ENCODE peak calls at places on chromosome 18, in seven cellular contexts. L, P, M, X, J, B and K are unnamed samples.

GRCh38 chr18:74526478-74526877 is 7.8 kb upstream of the CNDP1 start:
- DNase-seq in L (no peak), P (no peak), M (no peak), X (no peak), J (no peak), B (no peak), K (no peak)

GRCh38 chr18:60838677-60839076 is 466.1 kb upstream of the MC4R start:
- DNase-seq in L (no peak), P (no peak), M (no peak), X (no peak), J (no peak), B (no peak), K (no peak)

GRCh38 chr18:52409732-52410131 is 69.7 kb downstream of the DCC start:
- DNase-seq in L (no peak), P (no peak), M (no peak), X (no peak), J (no peak), B (peak), K (no peak)

GRCh38 chr18:75408554-75409506 is 18.7 kb downstream of the SMIM21 start:
- DNase-seq in L (no peak), P (no peak), M (no peak), X (no peak), J (no peak), B (no peak), K (no peak)

GRCh38 chr18:3848316-3848715 is 398.3 kb downstream of the TGIF1 start:
- DNase-seq in L (no peak), P (no peak), M (no peak), X (no peak), J (no peak), B (no peak), K (no peak)

GRCh38 chr18:13565228-13565627 is 161.1 kb downstream of the FAM210A start:
- DNase-seq in L (no peak), P (peak), M (no peak), X (no peak), J (no peak), B (no peak), K (no peak)

GRCh38 chr18:28158083-28158581 is 18.8 kb downstream of the CDH2 start:
- DNase-seq in L (no peak), P (no peak), M (no peak), X (no peak), J (no peak), B (no peak), K (no peak)

GRCh38 chr18:24991220-24991575 is 360.8 kb downstream of the ZNF521 start:
- DNase-seq in L (no peak), P (no peak), M (no peak), X (no peak), J (no peak), B (no peak), K (no peak)

GRCh38 chr18:50654658-50655550 is 95.0 kb downstream of the MAPK4 start:
- DNase-seq in L (no peak), P (no peak), M (no peak), X (no peak), J (peak), B (no peak), K (no peak)

GRCh38 chr18:67408240-67408639 is 108.3 kb downstream of the DSEL start:
- DNase-seq in L (no peak), P (no peak), M (no peak), X (no peak), J (no peak), B (no peak), K (no peak)

GRCh38 chr18:24497052-24497754 is 36.8 kb downstream of the HRH4 start:
- DNase-seq in L (no peak), P (no peak), M (no peak), X (no peak), J (no peak), B (no peak), K (no peak)

GRCh38 chr18:44988821-44989587 is 308.3 kb downstream of the SETBP1 start:
- DNase-seq in L (no peak), P (no peak), M (no peak), X (no peak), J (no peak), B (no peak), K (no peak)

GRCh38 chr18:7537145-7537544 is 30.0 kb upstream of the PTPRM start:
- DNase-seq in L (no peak), P (no peak), M (no peak), X (no peak), J (no peak), B (no peak), K (no peak)

GRCh38 chr18:12656671-12657047 is 1.2 kb downstream of the SPIRE1 start:
- DNase-seq in L (no peak), P (no peak), M (no peak), X (no peak), J (no peak), B (no peak), K (no peak)

GRCh38 chr18:41131050-41131449 is 824.0 kb upstream of the PIK3C3 start:
- DNase-seq in L (no peak), P (no peak), M (no peak), X (no peak), J (no peak), B (no peak), K (no peak)

GRCh38 chr18:58367425-58368140 is 261.3 kb downstream of the ALPK2 start:
- DNase-seq in L (no peak), P (no peak), M (no peak), X (no peak), J (no peak), B (no peak), K (no peak)
- TF ChIP-seq CTCF in L (no peak), P (no peak), M (no peak), X (no peak), J (no peak), B (no peak), K (no peak)

GRCh38 chr18:54948350-54948837 is 10.9 kb downstream of the CCDC68 start:
- DNase-seq in L (no peak), P (no peak), M (no peak), X (no peak), J (no peak), B (no peak), K (no peak)

GRCh38 chr18:54946149-54946581 is 13.1 kb downstream of the CCDC68 start:
- DNase-seq in L (no peak), P (no peak), M (no peak), X (no peak), J (no peak), B (peak), K (no peak)

GRCh38 chr18:54949588-54949987 is 9.7 kb downstream of the CCDC68 start:
- DNase-seq in L (no peak), P (no peak), M (no peak), X (no peak), J (no peak), B (no peak), K (no peak)

GRCh38 chr18:54947115-54947514 is 12.1 kb downstream of the CCDC68 start:
- DNase-seq in L (no peak), P (no peak), M (no peak), X (no peak), J (no peak), B (peak), K (no peak)

GRCh38 chr18:54950221-54950620 is 9.0 kb downstream of the CCDC68 start:
- DNase-seq in L (no peak), P (no peak), M (no peak), X (no peak), J (no peak), B (peak), K (no peak)
- TF ChIP-seq CTCF in L (no peak), P (no peak), M (no peak), X (no peak), J (no peak), B (no peak), K (peak)

GRCh38 chr18:72470391-72470790 is 73.8 kb downstream of the CBLN2 start:
- DNase-seq in L (no peak), P (no peak), M (no peak), X (no peak), J (no peak), B (no peak), K (no peak)

DNA sequence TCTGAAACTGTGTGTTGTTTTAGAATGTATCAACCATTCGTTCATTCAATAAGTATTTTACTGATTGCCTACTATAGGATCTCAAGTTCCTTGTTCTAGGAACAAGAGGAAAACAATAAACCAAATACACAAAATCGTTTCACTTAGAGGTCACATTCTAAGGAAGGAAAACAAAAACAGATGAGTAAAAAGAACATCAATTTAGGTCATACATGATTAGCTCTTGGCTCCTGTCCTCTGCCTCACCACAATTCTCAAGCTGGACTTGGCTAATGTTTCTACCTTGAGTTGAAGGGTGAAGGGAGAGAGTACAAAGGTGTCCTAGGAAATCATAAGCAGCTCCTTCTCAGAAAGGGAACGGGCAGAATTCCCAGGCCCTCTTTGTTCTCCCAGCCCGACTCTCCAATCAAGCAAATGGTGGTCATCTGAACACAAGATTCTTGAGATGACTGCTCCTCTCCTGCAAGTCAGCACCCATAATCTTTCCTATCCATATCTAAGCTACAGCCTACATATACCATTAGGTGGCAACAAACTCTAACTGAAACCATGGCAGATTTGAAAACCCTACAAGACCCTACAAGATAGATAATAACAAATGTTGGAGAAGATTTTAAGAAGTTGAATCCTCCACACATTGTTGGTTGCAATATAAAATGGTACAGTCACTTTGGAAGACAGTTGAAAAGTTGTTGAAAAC is 76.0 kb downstream of the CBLN2 start:
- DNase-seq in L (no peak), P (no peak), M (no peak), X (no peak), J (no peak), B (no peak), K (no peak)
- TF ChIP-seq CTCF in L (no peak), P (no peak), M (no peak), X (no peak), J (no peak), B (no peak), K (no peak)

DNA sequence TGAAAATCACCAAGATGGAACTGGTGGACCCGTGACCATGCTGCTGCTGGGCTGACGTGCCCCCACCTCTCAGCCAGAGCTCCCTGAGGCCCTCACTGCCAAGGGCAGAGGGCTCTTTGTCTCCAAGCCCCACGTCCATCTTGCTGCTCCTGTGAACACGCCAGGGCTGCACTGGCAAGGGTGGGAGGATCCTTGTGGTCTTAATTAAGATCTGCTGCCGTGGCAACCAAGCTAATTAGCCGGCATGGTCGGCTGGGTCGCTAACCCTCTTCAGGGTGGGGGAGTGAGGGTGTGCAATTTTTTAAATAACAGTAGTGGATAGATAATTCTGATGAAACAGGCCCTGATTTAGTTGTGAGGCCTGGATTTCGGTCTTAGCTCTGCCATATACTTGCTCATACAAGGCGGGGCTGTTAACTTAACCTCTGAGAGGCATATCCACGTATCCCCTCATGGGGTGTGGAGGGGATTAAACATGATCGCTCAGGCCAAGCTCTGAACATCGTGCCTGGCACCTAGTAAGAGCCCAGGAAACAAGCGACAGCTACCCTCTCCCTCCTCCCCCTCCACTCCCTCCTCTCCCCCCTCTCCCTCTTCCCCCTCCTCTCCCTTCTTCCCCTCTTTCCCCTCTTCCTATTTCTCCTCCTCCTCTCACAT is 232.7 kb downstream of the CELF4 start:
- DNase-seq in L (no peak), P (no peak), M (no peak), X (no peak), J (no peak), B (no peak), K (peak)
- TF ChIP-seq CTCF in L (no peak), P (no peak), M (no peak), X (no peak), J (no peak), B (no peak), K (no peak)

GRCh38 chr18:9698497-9698896 is 9.6 kb upstream of the RAB31 start:
- DNase-seq in L (no peak), P (no peak), M (no peak), X (no peak), J (no peak), B (no peak), K (no peak)
- TF ChIP-seq CTCF in L (no peak), P (no peak), M (no peak), X (no peak), J (no peak), B (no peak), K (no peak)

DNA sequence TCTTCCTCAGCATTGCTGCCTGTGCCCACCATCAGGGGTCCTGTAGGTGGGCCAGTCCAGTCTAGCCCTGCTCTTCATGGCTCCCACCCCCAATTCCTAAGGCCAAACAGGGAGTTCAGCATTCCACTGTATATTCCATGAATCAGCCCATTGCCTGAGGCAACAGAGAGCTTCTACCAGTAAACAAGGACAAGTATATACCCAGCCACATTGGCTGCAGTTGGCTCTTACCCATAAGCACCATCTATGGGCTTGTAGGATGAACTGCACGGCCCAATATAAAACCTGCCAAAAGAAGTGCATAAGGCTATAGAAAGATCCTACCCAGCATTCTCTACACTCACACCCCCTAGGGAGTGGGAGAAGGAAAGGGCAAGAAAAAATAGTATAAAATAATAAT is 95.1 kb upstream of the SALL3 start:
- DNase-seq in L (no peak), P (no peak), M (peak), X (no peak), J (no peak), B (no peak), K (no peak)
- TF ChIP-seq CTCF in L (no peak), P (no peak), M (peak), X (no peak), J (no peak), B (no peak), K (no peak)

GRCh38 chr18:79829136-79829854 is 31.6 kb downstream of the KCNG2 start:
- DNase-seq in L (no peak), P (no peak), M (no peak), X (no peak), J (no peak), B (no peak), K (no peak)

GRCh38 chr18:79825913-79826312 is 28.2 kb downstream of the KCNG2 start:
- DNase-seq in L (no peak), P (no peak), M (no peak), X (no peak), J (no peak), B (no peak), K (no peak)

GRCh38 chr18:79823120-79823519 is 25.4 kb downstream of the KCNG2 start:
- DNase-seq in L (no peak), P (no peak), M (no peak), X (no peak), J (no peak), B (no peak), K (no peak)

GRCh38 chr18:79828258-79828657 is 30.5 kb downstream of the KCNG2 start:
- DNase-seq in L (no peak), P (no peak), M (no peak), X (no peak), J (no peak), B (no peak), K (no peak)

DNA sequence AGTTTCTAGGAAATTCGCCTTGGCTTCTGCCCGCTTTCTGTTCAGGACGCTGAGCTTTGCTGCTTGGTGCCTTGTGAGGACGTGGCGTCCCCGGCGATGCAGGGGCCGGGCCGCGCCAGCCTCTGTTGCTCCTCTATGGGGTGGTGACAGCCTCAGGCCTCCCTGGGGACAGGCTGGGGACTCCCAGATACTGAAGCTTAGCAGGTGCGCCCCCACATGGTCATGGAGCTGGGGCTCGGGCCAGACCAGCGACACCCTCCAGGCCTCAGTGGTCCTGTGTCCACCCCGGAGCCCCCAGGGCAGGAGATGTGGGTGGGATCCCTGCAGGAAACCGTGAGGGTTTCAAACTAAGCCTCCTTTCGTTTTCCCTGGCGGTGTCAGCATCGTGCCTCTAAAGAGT is 29.2 kb downstream of the KCNG2 start:
- DNase-seq in L (no peak), P (no peak), M (peak), X (no peak), J (no peak), B (no peak), K (no peak)
- TF ChIP-seq CTCF in L (no peak), P (no peak), M (peak), X (no peak), J (no peak), B (no peak), K (no peak)

GRCh38 chr18:76565238-76566173 is 70.5 kb upstream of the ZNF516 start:
- DNase-seq in L (peak), P (no peak), M (no peak), X (peak), J (peak), B (peak), K (no peak)
- TF ChIP-seq CTCF in L (no peak), P (no peak), M (no peak), X (no peak), J (no peak), B (no peak), K (no peak)